ENCODE peak calls at places on chromosomes 4 and X, in six cellular contexts. G is mesenchymal stem cell, C is IMR-90, I is H1, M is trophoblast cell, U is neuronal stem cell. B is an unnamed sample.

GRCh38 chr4:24794916-24795665 is at the start of gene SOD3:
- DNase-seq in G (peak), C (peak), I (peak), M (peak), U (peak), B (peak)

GRCh38 chr4:36394352-36394903 is 113.0 kb downstream of the DTHD1 start:
- DNase-seq in G (no peak), C (no peak), I (no peak), M (no peak), U (no peak), B (no peak)

GRCh38 chrX:46204721-46205422 is 340.3 kb downstream of the ZNF674 start:
- DNase-seq in G (no peak), C (no peak), I (no peak), M (no peak), U (no peak), B (no peak)

GRCh38 chrX:42269186-42269585 is 345.8 kb upstream of the CASK start:
- DNase-seq in G (peak), C (peak), I (no peak), M (peak), U (no peak), B (no peak)

GRCh38 chr4:52059372-52059771 is 8.3 kb downstream of the SPATA18 start:
- DNase-seq in G (peak), C (peak), I (no peak), M (no peak), U (no peak), B (no peak)

GRCh38 chr4:97953171-97953570 is 190.1 kb downstream of the STPG2 start:
- DNase-seq in G (no peak), C (no peak), I (no peak), M (no peak), U (no peak), B (no peak)

GRCh38 chrX:12814434-12814833 is 23.2 kb downstream of the PRPS2 start:
- DNase-seq in G (peak), C (peak), I (no peak), M (peak), U (no peak), B (peak)

GRCh38 chr4:126661194-126661593 is 971.6 kb upstream of the INTU start:
- DNase-seq in G (peak), C (peak), I (no peak), M (no peak), U (no peak), B (no peak)

GRCh38 chr4:134201216-134202098 is at the start of gene PABPC4L:
- DNase-seq in G (peak), C (peak), I (peak), M (no peak), U (peak), B (peak)

GRCh38 chr4:142719854-142720541 is 126.1 kb downstream of the INPP4B start:
- DNase-seq in G (peak), C (peak), I (no peak), M (no peak), U (no peak), B (no peak)

GRCh38 chr4:15428611-15429010 is 778 bp downstream of the C1QTNF7 start:
- DNase-seq in G (no peak), C (no peak), I (no peak), M (no peak), U (no peak), B (no peak)

GRCh38 chr4:5611656-5612187 is 96.6 kb downstream of the EVC2 start:
- DNase-seq in G (no peak), C (peak), I (no peak), M (no peak), U (no peak), B (no peak)

GRCh38 chrX:155767101-155767878 is 113.9 kb upstream of the VAMP7 start:
- DNase-seq in G (peak), C (peak), I (peak), M (no peak), U (peak), B (peak)
- H3K27ac ChIP-seq in G (peak), C (peak), I (no peak), M (no peak), U (no peak), B (no peak)

GRCh38 chr4:152697284-152698011 is 17.7 kb upstream of the TMEM154 start:
- DNase-seq in G (no peak), C (no peak), I (no peak), M (no peak), U (no peak), B (no peak)
- H2AFZ ChIP-seq in G (no peak), C (no peak), I (no peak), M (no peak), U (no peak), B (no peak)

GRCh38 chr4:54228064-54228527 is 997 bp upstream of the PDGFRA start:
- DNase-seq in G (peak), C (peak), I (no peak), M (peak), U (peak), B (peak)

GRCh38 chr4:54225671-54226398 is 3.3 kb upstream of the PDGFRA start:
- DNase-seq in G (peak), C (no peak), I (no peak), M (no peak), U (peak), B (peak)

GRCh38 chr4:54228563-54229501 is at the start of gene PDGFRA:
- DNase-seq in G (peak), C (peak), I (no peak), M (no peak), U (peak), B (peak)

GRCh38 chr4:54226399-54227260 is 2.5 kb upstream of the PDGFRA start:
- DNase-seq in G (peak), C (peak), I (no peak), M (no peak), U (peak), B (peak)

DNA sequence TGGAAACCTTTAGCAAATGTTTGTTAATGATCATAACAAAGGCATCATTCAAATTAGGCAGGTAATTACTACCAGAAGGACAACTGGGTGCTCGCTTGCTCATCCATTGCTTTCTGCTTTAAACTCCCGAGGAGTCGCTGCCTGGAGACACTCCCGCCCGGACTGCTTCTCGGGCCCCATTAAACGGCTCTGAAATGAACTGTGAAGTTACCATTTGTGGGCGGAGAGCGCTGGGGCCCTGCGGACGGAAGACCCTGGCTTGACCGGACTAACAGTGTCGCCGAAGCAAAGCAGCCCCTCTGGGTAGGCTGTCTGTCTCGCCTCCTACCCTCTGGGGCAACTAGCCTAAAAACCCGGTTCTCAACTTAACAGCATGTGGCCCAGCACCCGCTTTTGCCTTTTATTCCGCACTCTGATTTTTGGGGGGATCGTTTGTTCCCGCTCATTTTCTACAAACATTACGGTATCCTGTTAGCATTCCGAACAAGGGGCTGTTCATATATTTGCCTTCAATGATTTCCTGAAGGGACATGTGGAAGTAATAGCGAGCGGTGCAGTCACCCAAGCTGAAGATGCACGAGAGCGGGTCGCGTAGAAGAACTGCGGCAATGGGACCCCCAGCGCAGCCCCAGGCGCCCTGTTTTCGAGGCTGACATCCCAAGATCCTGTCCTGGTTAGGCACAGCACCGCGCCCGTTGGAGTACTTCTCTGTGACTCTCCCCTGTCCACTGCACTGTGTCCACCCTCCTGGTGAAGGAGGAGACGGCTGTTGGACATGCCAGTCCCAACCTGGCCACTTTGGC is 1.6 kb upstream of the PDGFRA start:
- DNase-seq in G (peak), C (peak), I (no peak), M (peak), U (peak), B (peak)
- H3K18ac ChIP-seq in G (peak), C (peak), I (no peak), M (peak), U (peak), B (no peak)

DNA sequence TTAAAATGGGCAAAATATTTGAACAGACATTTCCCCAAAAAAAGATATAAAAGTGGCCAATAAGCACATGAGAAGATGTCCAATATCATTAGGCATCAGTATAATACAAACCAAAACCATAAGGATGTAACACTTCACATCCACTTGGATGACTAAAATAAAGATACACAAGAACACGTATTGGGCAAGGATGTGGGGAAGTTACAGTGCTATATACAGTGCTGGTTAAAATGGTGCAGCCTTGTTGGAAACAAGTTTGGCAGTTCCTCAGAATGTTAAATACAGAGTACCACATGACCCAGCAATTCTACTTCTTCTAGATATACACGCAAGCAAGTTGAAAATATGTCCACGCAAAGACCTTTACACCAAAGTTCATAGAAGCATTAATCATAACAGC is 58.9 kb downstream of the HAUS3 start:
- DNase-seq in G (peak), C (peak), I (no peak), M (no peak), U (no peak), B (no peak)
- H3K27ac ChIP-seq in G (no peak), C (no peak), I (no peak), M (no peak), U (no peak), B (no peak)

DNA sequence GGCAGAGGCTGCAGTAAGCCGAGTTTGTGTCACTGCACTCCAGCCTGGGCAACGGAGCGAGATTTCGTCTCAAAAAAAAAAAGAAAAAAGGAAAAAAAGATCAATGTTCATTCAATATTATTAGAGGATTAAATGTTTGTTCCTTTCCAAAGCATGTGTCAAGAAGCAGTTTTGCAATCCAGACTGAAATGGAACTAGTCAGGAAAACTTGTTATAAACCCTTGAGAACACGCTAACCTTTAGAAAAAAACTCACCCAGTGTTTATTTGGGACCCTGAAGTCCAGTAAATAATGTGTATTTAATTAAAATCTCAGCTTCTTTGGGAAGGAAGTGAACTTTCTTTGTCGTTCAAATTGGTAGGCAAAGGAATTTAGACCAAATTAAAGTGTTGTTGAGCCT is 16.4 kb upstream of the PRSS12 start:
- DNase-seq in G (no peak), C (no peak), I (no peak), M (no peak), U (no peak), B (no peak)
- H2AFZ ChIP-seq in G (no peak), C (no peak), I (no peak), M (no peak), U (no peak), B (no peak)